ENCODE peak calls at places on chromosome 12, in four cellular contexts. W is HL-60; R is lung; G is stimulated activated CD8-positive, alpha-beta memory T cell treated with anti-CD3 and anti-CD28 coated beads, Interleukin-2, amount 100 ng/mL, for 48 hours. Q is an unnamed sample.

GRCh38 chr12:47729233-47729632 is 3.9 kb upstream of the ENDOU start:
- DNase-seq in W (no peak), R (no peak), G (no peak), Q (no peak)

GRCh38 chr12:14313379-14313778 is 52.1 kb upstream of the ATF7IP start:
- DNase-seq in W (no peak), R (no peak), G (no peak), Q (no peak)

GRCh38 chr12:6604254-6605029 is 2.7 kb downstream of the CHD4 start:
- DNase-seq in W (no peak), R (no peak), G (no peak), Q (no peak)

GRCh38 chr12:95820096-95820703 is 29.6 kb upstream of the NTN4 start:
- DNase-seq in W (peak; percentile 20), R (no peak), G (no peak), Q (no peak)

GRCh38 chr12:130711751-130712150 is 4.3 kb downstream of the RIMBP2 start:
- DNase-seq in W (no peak), R (no peak), G (no peak), Q (no peak)

GRCh38 chr12:132836803-132837331 is 8.2 kb upstream of the GOLGA3 start:
- DNase-seq in W (no peak), R (no peak), G (no peak), Q (no peak)

GRCh38 chr12:122865268-122866231 is 30.3 kb downstream of the HIP1R start:
- DNase-seq in W (peak; percentile 34), R (no peak), G (no peak), Q (no peak)

GRCh38 chr12:97899956-97900355 is 437.4 kb downstream of the RMST start:
- DNase-seq in W (no peak), R (no peak), G (no peak), Q (no peak)

GRCh38 chr12:80321653-80322052 is 122.4 kb upstream of the PTPRQ start:
- DNase-seq in W (no peak), R (no peak), G (no peak), Q (no peak)

GRCh38 chr12:109165599-109165998 is 49.2 kb downstream of the ACACB start:
- DNase-seq in W (no peak), R (no peak), G (no peak), Q (no peak)

GRCh38 chr12:100573499-100574261 is at the start of gene GAS2L3:
- DNase-seq in W (peak; percentile 26), R (peak; percentile 87), G (peak; percentile 46), Q (peak; percentile 73)

GRCh38 chr12:54949041-54949721 is 35.4 kb downstream of the TESPA1 start:
- DNase-seq in W (no peak), R (no peak), G (no peak), Q (no peak)

GRCh38 chr12:71768900-71769299 is 14.2 kb downstream of the RAB21 start:
- DNase-seq in W (no peak), R (no peak), G (no peak), Q (no peak)

GRCh38 chr12:30043151-30043550 is 259.4 kb upstream of the TMTC1 start:
- DNase-seq in W (no peak), R (no peak), G (no peak), Q (no peak)

GRCh38 chr12:132133952-132134652 is 10.0 kb downstream of the DDX51 start:
- DNase-seq in W (no peak), R (no peak), G (no peak), Q (no peak)

GRCh38 chr12:103857164-103857563 is 16.1 kb upstream of the NT5DC3 start:
- DNase-seq in W (no peak), R (no peak), G (no peak), Q (no peak)

GRCh38 chr12:132191715-132192553 is 47.7 kb downstream of the NOC4L start:
- DNase-seq in W (no peak), R (no peak), G (no peak), Q (no peak)

GRCh38 chr12:16344269-16344668 is 3.2 kb upstream of the MGST1 start:
- DNase-seq in W (no peak), R (no peak), G (no peak), Q (no peak)

Q was measured in stimulated activated effector memory CD8-positive, alpha-beta T cell treated with anti-CD3 and anti-CD28 coated beads, Interleukin-12 subunit alpha, Interleukin-12 subunit beta, amount 100 ng/mL, for 72 hours.